ENCODE peak calls at places on chromosomes 11 and 22, in six cellular contexts. V is choroid plexus epithelial cell; I is stimulated activated CD4-positive, alpha-beta T cell treated with anti-CD3 and anti-CD28 coated beads, TNF-alpha, amount 100 ng/mL, for 4 hours; U is endothelial cell; S is NCI-H2029 treated with DMSO at 0.1 percent for 48 hours; Z is BJ. H is an unnamed sample.
A peak's percentile ranks its signal among the peaks of the same experiment; 100 is the strongest.

GRCh38 chr11:86988351-86988881 is 33.2 kb upstream of the FZD4 start:
- DNase-seq in S (no peak), Z (no peak), V (no peak), U (no peak), I (no peak), H (no peak)

GRCh38 chr22:44361391-44362126 is 48.8 kb upstream of the SHISAL1 start:
- DNase-seq in S (no peak), U (no peak), V (no peak), Z (no peak), I (no peak), H (no peak)

GRCh38 chr11:57680552-57680874 is 12.6 kb downstream of the ZDHHC5 start:
- DNase-seq in S (no peak), V (peak; percentile 25), U (no peak), Z (no peak), I (no peak), H (no peak)

GRCh38 chr11:130737866-130738431 is 178.3 kb downstream of the SNX19 start:
- DNase-seq in V (peak; percentile 60), S (no peak), Z (peak; percentile 86), I (no peak), U (no peak), H (no peak)

GRCh38 chr11:927871-928270 is 2.2 kb downstream of the AP2A2 start:
- DNase-seq in Z (no peak), S (no peak), U (no peak), V (no peak), I (no peak), H (no peak)

GRCh38 chr22:34587357-34588356 is 478.3 kb upstream of the ISX start:
- DNase-seq in S (no peak), I (no peak), V (no peak), Z (no peak), U (no peak), H (no peak)

GRCh38 chr11:123054301-123055065 is 7.5 kb downstream of the HSPA8 start:
- DNase-seq in V (peak; percentile 85), I (no peak), U (peak; percentile 23), S (peak; percentile 85), Z (no peak), H (no peak)

GRCh38 chr11:117002639-117003305 is 95.5 kb downstream of the SIK3 start:
- DNase-seq in I (no peak), Z (no peak), S (no peak), V (no peak), U (no peak), H (no peak)

GRCh38 chr11:15006139-15006759 is 34.1 kb upstream of the CALCA start:
- DNase-seq in I (no peak), V (peak; percentile 79), Z (no peak), S (peak; percentile 53), U (no peak), H (no peak)

GRCh38 chr22:36461665-36462474 is 19.6 kb downstream of the TXN2 start:
- DNase-seq in S (peak; percentile 61), I (no peak), V (peak; percentile 85), Z (no peak), U (peak; percentile 33), H (no peak)

GRCh38 chr11:128776434-128777284 is 82.8 kb downstream of the FLI1 start:
- DNase-seq in I (no peak), Z (no peak), U (peak; percentile 49), S (no peak), V (peak; percentile 63), H (no peak)

GRCh38 chr11:103534959-103535358 is 425.7 kb downstream of the DYNC2H1 start:
- DNase-seq in U (no peak), I (no peak), S (no peak), V (no peak), Z (no peak), H (no peak)

GRCh38 chr11:95585071-95585751 is 204.4 kb downstream of the FAM76B start:
- DNase-seq in I (no peak), U (no peak), Z (no peak), V (peak; percentile 37), S (no peak), H (no peak)

GRCh38 chr11:47577460-47578041 is 1.2 kb downstream of the KBTBD4 start:
- DNase-seq in S (no peak), V (no peak), U (no peak), I (no peak), Z (no peak), H (no peak)

GRCh38 chr22:25027959-25028840 is 75.7 kb downstream of the KIAA1671 start:
- DNase-seq in Z (no peak), U (peak; percentile 67), S (no peak), I (no peak), V (peak; percentile 34), H (no peak)

GRCh38 chr11:1549355-1550330 is 22.4 kb downstream of the DUSP8 start:
- DNase-seq in U (no peak), Z (no peak), V (no peak), S (no peak), I (no peak), H (no peak)

GRCh38 chr11:119832536-119832935 is 103.5 kb upstream of the NECTIN1 start:
- DNase-seq in I (no peak), V (peak; percentile 71), Z (no peak), S (peak; percentile 74), U (no peak), H (no peak)

GRCh38 chr11:1269957-1270356 is 39.5 kb downstream of the TOLLIP start:
- DNase-seq in Z (no peak), S (no peak), U (no peak), V (no peak), I (no peak), H (no peak)

GRCh38 chr22:47587361-47587760 is 824.9 kb downstream of the TBC1D22A start:
- DNase-seq in I (no peak), U (no peak), V (no peak), S (no peak), Z (no peak), H (no peak)

GRCh38 chr22:17266261-17266971 is 47.2 kb upstream of the ADA2 start:
- DNase-seq in S (no peak), Z (no peak), U (peak; percentile 30), V (peak; percentile 33), I (no peak), H (peak; percentile 11)

GRCh38 chr22:35977136-35977535 is 51.5 kb downstream of the RBFOX2 start:
- DNase-seq in S (no peak), Z (no peak), U (no peak), V (peak; percentile 59), I (no peak), H (no peak)

GRCh38 chr22:39908121-39908520 is 7.2 kb downstream of the GRAP2 start:
- DNase-seq in Z (no peak), S (no peak), I (no peak), U (no peak), V (no peak), H (no peak)

GRCh38 chr11:8382436-8383053 is 118.9 kb upstream of the LMO1 start:
- DNase-seq in V (peak; percentile 15), I (no peak), S (no peak), U (no peak), Z (no peak), H (no peak)

GRCh38 chr11:123111465-123111864 is 49.5 kb upstream of the HSPA8 start:
- DNase-seq in U (no peak), S (peak; percentile 65), V (peak; percentile 70), Z (no peak), I (no peak), H (no peak)

H was measured in activated T-helper 1 cell treated with anti-CD3 and anti-CD28 coated beads, Interleukin-2, amount 50 U/mL, for 16 hours.